ENCODE peak calls at places on chromosome 17, in five cellular contexts. H is glutamatergic neuron, S is ascending aorta, M is occipital lobe, U is HT1080. E is an unnamed sample.

GRCh38 chr17:7502987-7503386 is 18.8 kb downstream of the POLR2A start:
- DNase-seq in H (peak; percentile 39), S (no peak), M (no peak), U (no peak), E (no peak)

GRCh38 chr17:66655861-66656260 is 179.1 kb upstream of the CACNG5 start:
- DNase-seq in H (no peak), S (no peak), M (peak; percentile 53), U (no peak), E (no peak)

GRCh38 chr17:17079761-17080160 is 37.5 kb downstream of the MPRIP start:
- DNase-seq in H (peak; percentile 12), S (no peak), M (no peak), U (no peak), E (no peak)

GRCh38 chr17:32520737-32521399 is 34.1 kb downstream of the CDK5R1 start:
- DNase-seq in H (no peak), S (no peak), M (no peak), U (no peak), E (no peak)

GRCh38 chr17:4858880-4859260 is 25.7 kb downstream of the MINK1 start:
- DNase-seq in H (no peak), S (no peak), M (no peak), U (peak; percentile 72), E (no peak)

GRCh38 chr17:28895794-28896447 is 1.6 kb downstream of the FLOT2 start:
- DNase-seq in H (no peak), S (no peak), M (no peak), U (no peak), E (no peak)

GRCh38 chr17:4972752-4973151 is 5.1 kb upstream of the SPAG7 start:
- DNase-seq in H (no peak), S (no peak), M (no peak), U (no peak), E (no peak)

GRCh38 chr17:40303009-40303657 is 5.8 kb upstream of the RARA start:
- DNase-seq in H (no peak), S (no peak), M (no peak), U (peak; percentile 66), E (peak; percentile 50)

GRCh38 chr17:73722163-73722562 is 77.9 kb upstream of the SDK2 start:
- DNase-seq in H (no peak), S (no peak), M (no peak), U (no peak), E (no peak)

GRCh38 chr17:65495255-65496060 is 66.0 kb downstream of the AXIN2 start:
- DNase-seq in H (peak; percentile 36), S (no peak), M (no peak), U (no peak), E (no peak)

GRCh38 chr17:56172517-56172982 is 19.3 kb downstream of the ANKFN1 start:
- DNase-seq in H (no peak), S (no peak), M (no peak), U (no peak), E (no peak)

GRCh38 chr17:5759501-5759925 is 175.2 kb upstream of the NLRP1 start:
- DNase-seq in H (no peak), S (no peak), M (no peak), U (peak; percentile 36), E (no peak)

GRCh38 chr17:73782231-73782630 is 138.0 kb upstream of the SDK2 start:
- DNase-seq in H (no peak), S (no peak), M (no peak), U (no peak), E (no peak)

GRCh38 chr17:20116683-20117309 is 107.6 kb downstream of the SPECC1 start:
- DNase-seq in H (peak; percentile 49), S (no peak), M (peak; percentile 32), U (peak; percentile 54), E (peak; percentile 31)

GRCh38 chr17:66135896-66136295 is 56.0 kb downstream of the CEP112 start:
- DNase-seq in H (no peak), S (no peak), M (no peak), U (no peak), E (no peak)

GRCh38 chr17:9028171-9028570 is 6.9 kb downstream of the NTN1 start:
- DNase-seq in H (no peak), S (no peak), M (no peak), U (no peak), E (no peak)

GRCh38 chr17:48513097-48513496 is 17.7 kb downstream of the HOXB1 start:
- DNase-seq in H (no peak), S (no peak), M (no peak), U (no peak), E (no peak)

GRCh38 chr17:9224485-9224884 is 203.2 kb downstream of the NTN1 start:
- DNase-seq in H (peak; percentile 14), S (no peak), M (no peak), U (no peak), E (no peak)

GRCh38 chr17:40430272-40431230 is 12.7 kb upstream of the IGFBP4 start:
- DNase-seq in H (no peak), S (no peak), M (no peak), U (no peak), E (no peak)

GRCh38 chr17:79832211-79833109 is 6.8 kb downstream of the CBX4 start:
- DNase-seq in H (no peak), S (no peak), M (no peak), U (no peak), E (no peak)

GRCh38 chr17:2580641-2581040 is 12.8 kb upstream of the PAFAH1B1 start:
- DNase-seq in H (no peak), S (no peak), M (peak; percentile 13), U (no peak), E (peak; percentile 70)

GRCh38 chr17:48244121-48244711 is 136.7 kb downstream of the SNX11 start:
- DNase-seq in H (no peak), S (no peak), M (no peak), U (peak; percentile 85), E (no peak)

GRCh38 chr17:79991140-79991923 is 44.3 kb downstream of the TBC1D16 start:
- DNase-seq in H (peak; percentile 86), S (no peak), M (peak; percentile 75), U (peak; percentile 47), E (peak; percentile 84)

GRCh38 chr17:63698886-63699637 is 863 bp downstream of the LIMD2 start:
- DNase-seq in H (peak; percentile 79), S (no peak), M (peak; percentile 32), U (peak; percentile 34), E (no peak)

GRCh38 chr17:44608732-44609435 is 47.4 kb upstream of the MEIOC start:
- DNase-seq in H (no peak), S (no peak), M (no peak), U (no peak), E (no peak)

GRCh38 chr17:80071116-80071980 is 30.0 kb upstream of the GAA start:
- DNase-seq in H (no peak), S (no peak), M (no peak), U (no peak), E (no peak)

GRCh38 chr17:50199651-50200446 is 1.6 kb downstream of the COL1A1 start:
- DNase-seq in H (peak; percentile 28), S (peak; percentile 83), M (peak; percentile 41), U (peak; percentile 85), E (no peak)

GRCh38 chr17:56440391-56440790 is 153.1 kb upstream of the NOG start:
- DNase-seq in H (no peak), S (no peak), M (no peak), U (no peak), E (no peak)

GRCh38 chr17:6536053-6536452 is 20.3 kb downstream of the PITPNM3 start:
- DNase-seq in H (no peak), S (no peak), M (no peak), U (no peak), E (no peak)

GRCh38 chr17:4119299-4119698 is 23.5 kb downstream of the ZZEF1 start:
- DNase-seq in H (no peak), S (no peak), M (no peak), U (no peak), E (no peak)

GRCh38 chr17:39094607-39095308 is 56.7 kb downstream of the PLXDC1 start:
- DNase-seq in H (no peak), S (no peak), M (no peak), U (no peak), E (no peak)

GRCh38 chr17:59498421-59499307 is 66.7 kb upstream of the DHX40 start:
- DNase-seq in H (no peak), S (no peak), M (no peak), U (no peak), E (no peak)

GRCh38 chr17:64950871-64951270 is 31.6 kb upstream of the LRRC37A3 start:
- DNase-seq in H (no peak), S (no peak), M (no peak), U (peak; percentile 50), E (no peak)

GRCh38 chr17:64081802-64082799 is 47.8 kb downstream of the ERN1 start:
- DNase-seq in H (no peak), S (no peak), M (no peak), U (peak; percentile 76), E (no peak)

GRCh38 chr17:75633484-75634375 is 496 bp downstream of the SMIM5 start:
- DNase-seq in H (peak; percentile 89), S (peak; percentile 34), M (peak; percentile 81), U (peak; percentile 93), E (peak; percentile 78)

GRCh38 chr17:17515921-17516295 is 19.7 kb upstream of the RASD1 start:
- DNase-seq in H (peak; percentile 11), S (no peak), M (no peak), U (peak; percentile 18), E (no peak)

GRCh38 chr17:19333132-19333440 is 29.4 kb downstream of the B9D1 start:
- DNase-seq in H (no peak), S (peak; percentile 5), M (no peak), U (no peak), E (no peak)

GRCh38 chr17:80212962-80213650 is 7.0 kb downstream of the SGSH start:
- DNase-seq in H (no peak), S (no peak), M (no peak), U (no peak), E (no peak)